ENCODE peak calls at places on chromosomes 6 and 20, in ten cellular contexts. Q, H, K, W, M, F, P, Z, R and E are unnamed samples.

GRCh38 chr6:81735756-81736380 is 16.6 kb downstream of the TENT5A start:
- DNase-seq in Q (no peak), H (no peak), K (no peak), W (peak), M (no peak), F (no peak), P (no peak), Z (no peak), R (peak), E (peak)

GRCh38 chr6:51153109-51153508 is 334.4 kb downstream of the TFAP2B start:
- DNase-seq in Q (no peak), H (no peak), K (no peak), W (no peak), M (no peak), F (no peak), P (no peak), Z (no peak), R (no peak), E (no peak)

GRCh38 chr6:1536526-1537429 is 72.9 kb upstream of the FOXC1 start:
- DNase-seq in Q (no peak), H (no peak), K (no peak), W (no peak), M (peak), F (no peak), P (no peak), Z (no peak), R (no peak), E (no peak)

GRCh38 chr6:89368107-89368506 is 15.6 kb upstream of the UBE2J1 start:
- DNase-seq in Q (peak), H (no peak), K (peak), W (peak), M (no peak), F (peak), P (peak), Z (peak), R (peak), E (peak)

GRCh38 chr20:10649080-10649816 is 24.6 kb downstream of the JAG1 start:
- DNase-seq in Q (peak), H (no peak), K (no peak), W (no peak), M (no peak), F (no peak), P (no peak), Z (no peak), R (no peak), E (no peak)

GRCh38 chr6:156379946-156380707 is 397.1 kb upstream of the ARID1B start:
- DNase-seq in Q (no peak), H (peak), K (no peak), W (peak), M (no peak), F (no peak), P (no peak), Z (peak), R (peak), E (no peak)

GRCh38 chr6:40896696-40897095 is 142.3 kb downstream of the UNC5CL start:
- DNase-seq in Q (no peak), H (no peak), K (no peak), W (no peak), M (no peak), F (no peak), P (no peak), Z (no peak), R (no peak), E (no peak)

GRCh38 chr20:62570403-62570802 is 71.9 kb upstream of the SLCO4A1 start:
- DNase-seq in Q (no peak), H (no peak), K (no peak), W (no peak), M (no peak), F (no peak), P (peak), Z (no peak), R (no peak), E (no peak)

GRCh38 chr6:118565317-118565960 is 17.3 kb downstream of the PLN start:
- DNase-seq in Q (no peak), H (no peak), K (peak), W (peak), M (no peak), F (no peak), P (no peak), Z (no peak), R (peak), E (no peak)

GRCh38 chr20:57808266-57808866 is 98.6 kb upstream of the PMEPA1 start:
- DNase-seq in Q (no peak), H (no peak), K (no peak), W (no peak), M (peak), F (no peak), P (no peak), Z (no peak), R (no peak), E (no peak)

GRCh38 chr6:133070410-133071043 is 170.6 kb upstream of the EYA4 start:
- DNase-seq in Q (no peak), H (no peak), K (no peak), W (no peak), M (no peak), F (no peak), P (no peak), Z (no peak), R (no peak), E (no peak)

DNA sequence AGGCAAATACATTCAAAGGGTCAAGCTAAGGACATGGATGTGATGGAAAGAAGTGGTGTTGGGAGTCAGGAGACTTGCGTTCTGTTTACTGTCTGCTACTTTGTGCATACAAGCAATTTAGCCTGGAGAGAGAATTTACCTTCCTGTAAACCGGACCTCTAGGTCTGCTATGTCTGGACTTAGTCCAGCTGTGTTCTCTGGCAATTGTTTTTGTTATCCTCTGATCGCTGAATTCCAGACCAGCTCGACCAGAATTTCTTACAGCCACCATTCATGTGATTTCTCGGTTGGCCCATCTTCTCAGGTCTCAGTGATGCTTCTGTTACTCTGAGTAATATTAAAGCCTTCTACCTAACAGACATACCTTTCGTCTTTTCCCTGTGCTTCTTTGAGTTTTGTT is 75.2 kb downstream of the LRRC1 start:
- DNase-seq in Q (no peak), H (no peak), K (no peak), W (no peak), M (no peak), F (no peak), P (no peak), Z (no peak), R (no peak), E (no peak)
- H3K4me3 ChIP-seq in Q (no peak), H (no peak), K (no peak), W (no peak), M (no peak), F (no peak), P (no peak), Z (no peak), R (no peak), E (no peak)

GRCh38 chr6:135358907-135359459 is 138.6 kb downstream of the AHI1 start:
- DNase-seq in Q (no peak), H (peak), K (no peak), W (peak), M (no peak), F (no peak), P (no peak), Z (peak), R (peak), E (peak)
- H3K4me3 ChIP-seq in Q (no peak), H (no peak), K (no peak), W (peak), M (no peak), F (no peak), P (no peak), Z (peak), R (peak), E (peak)

DNA sequence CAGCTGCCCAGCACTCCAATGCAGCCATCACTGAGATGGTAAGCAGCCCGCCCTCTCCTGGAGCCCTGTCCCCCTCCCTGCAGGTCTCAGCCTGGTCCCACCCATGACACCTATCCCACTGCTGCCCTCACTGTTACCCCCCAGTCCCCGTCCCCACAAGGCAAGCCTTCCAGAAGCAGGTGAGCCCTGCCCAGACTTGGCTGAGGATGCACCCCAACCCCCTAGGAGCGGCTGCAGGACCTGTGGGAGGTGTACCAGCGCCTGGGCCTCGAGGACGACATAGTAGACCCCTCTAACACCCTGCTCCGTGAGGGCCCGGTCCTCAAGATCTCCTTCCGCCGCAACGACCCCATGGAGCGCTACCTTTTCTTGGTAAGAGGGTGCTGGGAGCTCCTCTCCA is 9.2 kb downstream of the FGD2 start:
- DNase-seq in Q (no peak), H (no peak), K (no peak), W (no peak), M (no peak), F (no peak), P (no peak), Z (no peak), R (no peak), E (no peak)
- H3K4me3 ChIP-seq in Q (no peak), H (no peak), K (no peak), W (no peak), M (no peak), F (no peak), P (no peak), Z (no peak), R (no peak), E (no peak)

DNA sequence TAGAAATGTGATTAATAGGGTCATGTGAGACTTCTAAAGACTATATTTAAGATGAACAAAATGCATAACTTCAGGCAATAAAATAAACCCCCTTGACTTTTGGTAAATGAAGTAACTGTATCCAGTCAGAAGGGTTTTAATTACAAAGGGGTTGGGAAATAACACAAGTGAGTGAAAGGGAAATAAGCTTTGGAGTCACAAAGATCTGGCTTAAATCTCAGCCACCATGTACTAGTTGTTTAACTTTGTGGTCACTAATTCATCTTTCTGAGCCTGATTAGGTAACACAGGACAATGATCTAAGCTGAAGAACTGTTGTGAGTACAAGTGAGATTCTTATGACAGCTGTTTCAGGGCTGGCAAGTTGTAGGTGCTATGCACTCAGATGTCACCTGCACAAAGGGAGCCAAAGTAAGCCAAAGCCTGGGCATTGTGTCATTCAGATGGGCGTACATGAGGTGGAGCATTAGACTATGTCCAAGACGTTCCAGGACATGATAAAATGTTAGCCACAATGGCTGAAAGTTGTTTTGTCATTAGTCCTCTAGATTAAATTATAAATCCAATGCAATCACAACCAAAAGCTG is 13.8 kb downstream of the TOMM34 start:
- DNase-seq in Q (no peak), H (no peak), K (no peak), W (no peak), M (no peak), F (no peak), P (no peak), Z (no peak), R (peak), E (peak)
- H3K4me3 ChIP-seq in Q (no peak), H (no peak), K (no peak), W (no peak), M (no peak), F (no peak), P (no peak), Z (no peak), R (no peak), E (no peak)

DNA sequence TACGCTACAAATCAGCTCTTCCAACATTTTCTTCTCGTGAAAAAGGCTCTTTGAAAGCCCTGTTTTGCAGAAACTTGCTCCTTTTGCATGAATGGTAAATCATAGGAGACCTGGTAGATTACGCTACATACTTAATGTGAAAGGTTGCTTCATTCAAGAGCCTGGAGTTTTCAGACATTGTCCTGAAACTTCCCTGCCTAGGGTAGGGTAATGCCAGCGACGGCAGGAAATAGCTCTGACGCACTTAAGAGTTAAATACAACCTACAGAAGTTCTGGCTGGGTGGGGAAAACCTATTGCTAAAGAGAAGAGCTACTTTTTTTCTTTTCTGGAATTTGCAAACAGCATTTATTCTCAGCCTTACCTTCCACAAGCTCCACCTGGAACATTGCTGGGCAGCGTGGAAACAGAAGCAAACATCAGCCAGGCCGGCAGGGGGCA is 144.5 kb downstream of the LPA start:
- DNase-seq in Q (no peak), H (no peak), K (no peak), W (peak), M (no peak), F (no peak), P (no peak), Z (peak), R (no peak), E (no peak)
- H3K4me3 ChIP-seq in Q (peak), H (peak), K (peak), W (peak), M (no peak), F (peak), P (peak), Z (peak), R (peak), E (peak)